ENCODE peak calls at places on chromosomes 1 and 21, in ten cellular contexts. T, B, H, U, F, O, M, P, L and D are unnamed samples.

GRCh38 chr1:1285618-1286311 is 5.5 kb downstream of the SCNN1D start:
- DNase-seq in P (no peak), L (no peak), H (no peak), B (no peak), M (no peak), F (no peak), O (no peak), T (no peak), U (peak; percentile 53), D (no peak)

GRCh38 chr1:26998319-26999300 is 5.1 kb downstream of the TRNP1 start:
- DNase-seq in H (no peak), T (no peak), L (no peak), B (no peak), P (no peak), M (no peak), U (no peak), O (no peak), F (peak; percentile 55), D (no peak)

GRCh38 chr1:154492115-154492514 is 9.9 kb upstream of the TDRD10 start:
- DNase-seq in O (no peak), P (no peak), H (no peak), F (no peak), B (no peak), U (no peak), M (no peak), T (no peak), L (no peak), D (no peak)

GRCh38 chr21:46454634-46455390 is 3.9 kb upstream of the DIP2A start:
- DNase-seq in B (no peak), M (peak; percentile 55), T (no peak), L (no peak), H (no peak), O (no peak), F (no peak), U (no peak), P (no peak), D (no peak)

GRCh38 chr1:236576004-236576403 is 28.3 kb downstream of the HEATR1 start:
- DNase-seq in O (peak; percentile 49), L (no peak), P (no peak), H (no peak), M (no peak), B (no peak), F (peak; percentile 65), T (no peak), U (no peak), D (no peak)

GRCh38 chr1:225877570-225877969 is 4.6 kb downstream of the TMEM63A start:
- DNase-seq in M (peak; percentile 68), O (peak; percentile 66), U (peak; percentile 77), L (peak; percentile 33), F (peak; percentile 45), T (peak; percentile 79), P (peak; percentile 46), B (peak; percentile 82), H (no peak), D (peak; percentile 78)

GRCh38 chr1:183138301-183138700 is 47.8 kb upstream of the LAMC2 start:
- DNase-seq in L (no peak), P (no peak), B (no peak), U (no peak), H (no peak), O (no peak), T (no peak), F (no peak), M (no peak), D (no peak)

GRCh38 chr1:246748006-246748405 is 23.8 kb downstream of the SCCPDH start:
- DNase-seq in B (no peak), L (no peak), M (no peak), T (no peak), O (no peak), F (no peak), U (no peak), P (no peak), H (no peak), D (no peak)

GRCh38 chr21:35468991-35469390 is 419.9 kb upstream of the RUNX1 start:
- DNase-seq in M (no peak), P (no peak), B (no peak), H (no peak), L (no peak), T (no peak), F (no peak), O (no peak), U (no peak), D (no peak)

GRCh38 chr1:112767646-112768045 is 52.5 kb upstream of the PPM1J start:
- DNase-seq in T (no peak), M (no peak), L (no peak), B (no peak), H (no peak), F (no peak), U (no peak), O (no peak), P (no peak), D (no peak)

DNA sequence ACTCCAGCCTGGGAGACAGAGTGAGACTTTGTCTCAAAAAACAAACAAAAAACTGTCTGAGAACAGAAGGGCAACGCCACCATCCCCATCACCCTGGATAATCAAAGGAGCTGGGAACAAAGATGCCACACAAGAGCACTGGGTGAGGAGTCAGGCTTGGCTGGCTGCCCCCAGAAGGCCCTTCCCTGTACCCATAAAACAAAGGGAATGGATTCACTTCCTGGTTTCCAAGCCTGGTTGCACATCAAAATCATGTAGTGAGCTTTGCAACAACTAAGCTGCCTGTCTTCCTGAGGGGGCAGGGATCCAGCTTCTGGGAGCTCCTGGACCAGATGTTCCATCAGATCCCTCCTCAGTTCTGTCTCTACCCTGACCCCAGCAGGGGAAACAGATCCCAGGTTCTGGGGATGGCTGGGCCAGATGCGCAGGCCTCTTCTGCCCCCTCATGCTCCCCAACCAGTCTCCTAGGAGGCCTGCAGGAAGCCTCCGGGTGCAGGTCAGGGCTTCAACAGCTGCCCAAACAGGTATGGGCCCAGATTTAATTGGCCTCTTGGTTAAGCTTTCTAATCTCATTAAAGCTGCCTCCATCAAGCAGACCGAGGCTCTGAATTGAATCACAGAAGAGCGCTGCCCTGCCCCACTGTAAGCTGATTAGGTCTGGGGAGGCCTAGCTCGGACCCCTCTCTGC is 97.8 kb downstream of the MRPL37 start:
- DNase-seq in O (no peak), T (peak; percentile 47), B (no peak), L (no peak), H (no peak), P (peak; percentile 42), U (peak; percentile 60), F (no peak), M (no peak), D (peak; percentile 85)
- H3K27ac ChIP-seq in O (no peak overlapping the region), T (peak overlapping the region; percentile 87), B (peak overlapping the region; percentile 46), L (no peak overlapping the region), H (no peak overlapping the region), P (no peak overlapping the region), U (no peak overlapping the region), F (no peak overlapping the region), M (no peak overlapping the region), D (peak overlapping the region; percentile 66)

GRCh38 chr1:56415720-56416119 is 163.6 kb downstream of the PLPP3 start:
- DNase-seq in M (no peak), H (no peak), T (no peak), L (no peak), U (no peak), F (no peak), O (no peak), P (no peak), B (no peak), D (no peak)

GRCh38 chr1:56413671-56414199 is 165.6 kb downstream of the PLPP3 start:
- DNase-seq in M (no peak), U (no peak), F (no peak), B (no peak), L (no peak), T (no peak), P (no peak), H (no peak), O (no peak), D (no peak)

GRCh38 chr1:56416385-56416972 is 162.9 kb downstream of the PLPP3 start:
- DNase-seq in F (no peak), U (peak; percentile 59), L (no peak), B (no peak), O (peak; percentile 40), P (no peak), M (no peak), T (no peak), H (no peak), D (no peak)

GRCh38 chr1:56415258-56415657 is 164.1 kb downstream of the PLPP3 start:
- DNase-seq in O (no peak), L (no peak), B (no peak), U (no peak), T (no peak), H (no peak), P (no peak), F (no peak), M (no peak), D (no peak)

DNA sequence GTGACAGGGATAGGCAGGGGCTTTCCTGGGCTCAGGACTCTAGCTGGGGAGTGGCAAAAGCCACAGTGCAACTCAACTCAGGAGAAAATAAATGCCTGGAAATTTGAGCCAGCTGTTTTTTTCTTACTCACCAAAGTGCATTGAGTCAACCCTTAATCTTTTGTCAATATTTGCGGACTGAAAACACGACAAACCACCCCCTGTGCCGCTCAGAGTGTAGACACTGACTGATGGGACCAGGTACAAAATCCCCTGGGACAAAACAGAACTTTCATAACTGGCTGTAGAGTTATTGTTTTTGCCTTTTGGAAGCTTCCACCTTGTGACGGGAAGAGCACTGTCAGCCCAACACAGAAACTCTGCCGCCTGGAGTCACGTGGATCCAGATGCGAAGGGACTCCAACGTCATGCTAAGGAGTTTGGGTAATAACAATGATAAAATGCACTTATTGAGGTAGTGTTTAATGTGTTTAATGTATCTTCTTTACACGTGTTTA is 164.6 kb downstream of the PLPP3 start:
- DNase-seq in H (no peak), B (peak; percentile 77), M (no peak), T (no peak), F (no peak), U (peak; percentile 36), L (no peak), P (no peak), O (no peak), D (peak; percentile 48)
- H3K27ac ChIP-seq in H (no peak overlapping the region), B (peak overlapping the region; percentile 56), M (no peak overlapping the region), T (no peak overlapping the region), F (no peak overlapping the region), U (no peak overlapping the region), L (no peak overlapping the region), P (no peak overlapping the region), O (no peak overlapping the region), D (no peak overlapping the region)

DNA sequence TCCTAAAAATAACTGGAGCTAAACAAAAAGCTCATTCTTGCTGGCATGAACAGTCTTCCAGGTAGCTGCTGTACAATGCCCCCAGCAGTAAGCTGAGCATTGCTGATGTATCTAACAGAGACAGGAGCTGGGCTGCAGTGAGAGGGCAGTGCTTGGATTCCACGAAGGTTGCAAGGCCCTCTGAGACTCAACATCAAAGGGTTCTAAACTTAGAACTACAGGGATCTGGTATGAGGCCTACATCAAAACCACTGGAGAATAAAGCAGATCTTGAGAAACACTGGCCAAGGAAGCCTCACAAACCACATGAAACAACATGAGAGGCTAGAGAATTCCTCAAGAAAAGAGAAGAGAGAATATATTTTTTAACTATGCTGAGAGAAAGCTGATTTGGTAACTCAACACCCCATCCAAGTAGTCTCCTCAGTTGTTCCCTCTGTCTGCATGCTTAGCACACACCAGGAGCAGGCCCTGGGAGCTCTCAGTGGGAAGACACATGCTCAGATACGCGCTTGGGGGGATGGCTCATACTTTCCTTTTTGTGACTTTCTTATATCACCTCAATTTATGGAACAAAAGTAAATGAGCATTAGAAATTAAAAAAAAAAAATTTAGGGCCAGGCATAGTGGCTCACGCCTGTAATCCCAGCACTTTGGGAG is 27.7 kb downstream of the DSTYK start:
- DNase-seq in T (no peak), F (peak; percentile 54), U (no peak), H (peak; percentile 20), B (no peak), O (peak; percentile 65), P (no peak), M (no peak), L (no peak), D (no peak)
- H3K27ac ChIP-seq in T (peak overlapping the region; percentile 48), F (peak overlapping the region; percentile 39), U (no peak overlapping the region), H (peak overlapping the region; percentile 31), B (no peak overlapping the region), O (peak overlapping the region; percentile 17), P (no peak overlapping the region), M (no peak overlapping the region), L (no peak overlapping the region), D (no peak overlapping the region)

GRCh38 chr1:91569411-91570104 is 68.9 kb downstream of the CDC7 start:
- DNase-seq in P (no peak), L (peak; percentile 10), M (peak; percentile 65), H (peak; percentile 67), B (peak; percentile 31), T (no peak), O (peak; percentile 75), U (no peak), F (peak; percentile 93), D (peak; percentile 76)
- H3K27ac ChIP-seq in P (no peak overlapping the region), L (no peak overlapping the region), M (no peak overlapping the region), H (peak overlapping the region; percentile 73), B (no peak overlapping the region), T (no peak overlapping the region), O (peak overlapping the region; percentile 55), U (no peak overlapping the region), F (peak overlapping the region; percentile 88), D (no peak overlapping the region)